ENCODE peak calls at places on chromosomes 13 and 19, in eight cellular contexts. I, H, D, U, F, P, Y and L are unnamed samples.

GRCh38 chr19:34712606-34713261 is 21.3 kb upstream of the ZNF181 start:
- DNase-seq in I (peak), H (no peak), D (peak), U (peak), F (peak), P (peak), Y (peak), L (peak)

GRCh38 chr19:54335164-54335563 is 3.8 kb downstream of the LILRA4 start:
- DNase-seq in I (no peak), H (no peak), D (no peak), U (no peak), F (no peak), P (no peak), Y (peak), L (no peak)

GRCh38 chr13:86572115-86572514 is 772.9 kb upstream of the SLITRK6 start:
- DNase-seq in I (peak), H (no peak), D (no peak), U (no peak), F (no peak), P (peak), Y (no peak), L (no peak)

GRCh38 chr13:40518481-40518882 is 148.0 kb downstream of the FOXO1 start:
- DNase-seq in I (peak), H (peak), D (no peak), U (no peak), F (no peak), P (no peak), Y (no peak), L (no peak)

GRCh38 chr13:52760078-52760477 is 20.5 kb upstream of the CNMD start:
- DNase-seq in I (no peak), H (no peak), D (no peak), U (no peak), F (no peak), P (no peak), Y (no peak), L (peak)

GRCh38 chr13:33186851-33187250 is 98.7 kb downstream of the STARD13 start:
- DNase-seq in I (no peak), H (no peak), D (no peak), U (no peak), F (no peak), P (peak), Y (peak), L (no peak)

GRCh38 chr13:80611310-80611709 is 270.4 kb upstream of the SPRY2 start:
- DNase-seq in I (no peak), H (no peak), D (no peak), U (no peak), F (no peak), P (no peak), Y (no peak), L (no peak)

GRCh38 chr13:59677966-59678814 is 485.5 kb downstream of the DIAPH3 start:
- DNase-seq in I (peak), H (no peak), D (no peak), U (peak), F (no peak), P (peak), Y (peak), L (no peak)

GRCh38 chr13:98571955-98572662 is 4.8 kb downstream of the STK24 start:
- DNase-seq in I (peak), H (no peak), D (no peak), U (no peak), F (no peak), P (peak), Y (no peak), L (no peak)

GRCh38 chr13:32883501-32883900 is 132.7 kb upstream of the KL start:
- DNase-seq in I (no peak), H (no peak), D (no peak), U (peak), F (no peak), P (peak), Y (no peak), L (peak)

GRCh38 chr19:49514151-49514550 is 1.7 kb downstream of the FCGRT start:
- DNase-seq in I (no peak), H (peak), D (no peak), U (no peak), F (no peak), P (no peak), Y (no peak), L (no peak)

GRCh38 chr13:91817250-91817649 is 418.8 kb downstream of the GPC5 start:
- DNase-seq in I (peak), H (no peak), D (no peak), U (no peak), F (no peak), P (peak), Y (no peak), L (no peak)

GRCh38 chr19:15210323-15210774 is 9.6 kb upstream of the NOTCH3 start:
- DNase-seq in I (peak), H (no peak), D (peak), U (no peak), F (no peak), P (peak), Y (no peak), L (no peak)

GRCh38 chr19:3983936-3984583 is 1.2 kb downstream of the EEF2 start:
- DNase-seq in I (peak), H (peak), D (peak), U (no peak), F (no peak), P (peak), Y (no peak), L (peak)
- H3K27ac ChIP-seq in I (peak), H (peak), D (peak), U (peak), F (peak), P (peak), Y (peak), L (peak)

DNA sequence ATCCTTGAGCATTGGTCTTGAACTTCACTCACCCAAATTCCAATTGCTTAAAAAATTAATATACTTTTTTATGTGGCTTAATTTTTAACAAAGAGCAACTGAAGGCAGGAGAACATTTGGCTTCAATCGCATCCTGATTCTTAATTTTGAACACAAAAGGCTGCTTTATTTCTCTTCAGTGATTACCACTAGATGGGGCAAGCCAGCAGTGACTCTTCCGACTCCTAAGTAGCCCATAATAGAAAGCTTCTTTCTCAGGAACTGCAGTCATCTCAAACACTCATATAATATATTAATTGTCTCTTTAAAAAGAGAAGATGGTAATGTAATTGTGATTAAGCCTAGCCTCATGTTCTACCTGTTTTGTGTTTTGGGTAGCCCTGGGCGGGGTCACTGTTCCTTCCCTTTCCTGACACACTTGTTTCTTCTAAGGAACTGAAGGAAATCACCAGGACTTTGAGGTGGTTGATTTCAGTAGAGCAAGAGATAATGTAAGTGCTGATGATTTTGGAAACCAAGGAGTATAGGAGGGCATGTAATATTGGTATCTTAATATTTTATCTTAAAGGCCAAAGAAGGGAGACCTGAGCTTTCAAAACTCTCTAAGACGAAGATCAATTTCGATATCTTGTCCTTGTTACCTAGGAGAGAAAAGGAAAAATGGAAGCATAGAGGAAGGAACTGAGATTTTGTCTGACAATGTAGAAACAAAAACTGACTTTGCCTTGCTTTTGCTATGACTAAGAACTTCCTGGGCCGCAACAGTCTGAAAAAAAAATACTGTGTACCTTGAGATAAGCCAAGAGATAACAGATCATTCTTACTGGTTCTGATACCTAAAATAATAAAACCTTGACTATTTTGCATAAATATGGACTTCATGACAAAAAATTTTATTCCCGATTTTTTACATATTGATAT is 73.1 kb downstream of the TNFSF13B start:
- DNase-seq in I (peak), H (no peak), D (no peak), U (peak), F (no peak), P (peak), Y (peak), L (no peak)
- H3K27ac ChIP-seq in I (no peak), H (no peak), D (no peak), U (no peak), F (no peak), P (no peak), Y (no peak), L (no peak)

GRCh38 chr19:11581740-11582139 is 4.3 kb upstream of the ACP5 start:
- DNase-seq in I (no peak), H (no peak), D (no peak), U (no peak), F (no peak), P (peak), Y (no peak), L (no peak)

GRCh38 chr19:11587973-11588631 is 9.2 kb upstream of the ZNF627 start:
- DNase-seq in I (no peak), H (no peak), D (no peak), U (no peak), F (no peak), P (no peak), Y (no peak), L (no peak)

DNA sequence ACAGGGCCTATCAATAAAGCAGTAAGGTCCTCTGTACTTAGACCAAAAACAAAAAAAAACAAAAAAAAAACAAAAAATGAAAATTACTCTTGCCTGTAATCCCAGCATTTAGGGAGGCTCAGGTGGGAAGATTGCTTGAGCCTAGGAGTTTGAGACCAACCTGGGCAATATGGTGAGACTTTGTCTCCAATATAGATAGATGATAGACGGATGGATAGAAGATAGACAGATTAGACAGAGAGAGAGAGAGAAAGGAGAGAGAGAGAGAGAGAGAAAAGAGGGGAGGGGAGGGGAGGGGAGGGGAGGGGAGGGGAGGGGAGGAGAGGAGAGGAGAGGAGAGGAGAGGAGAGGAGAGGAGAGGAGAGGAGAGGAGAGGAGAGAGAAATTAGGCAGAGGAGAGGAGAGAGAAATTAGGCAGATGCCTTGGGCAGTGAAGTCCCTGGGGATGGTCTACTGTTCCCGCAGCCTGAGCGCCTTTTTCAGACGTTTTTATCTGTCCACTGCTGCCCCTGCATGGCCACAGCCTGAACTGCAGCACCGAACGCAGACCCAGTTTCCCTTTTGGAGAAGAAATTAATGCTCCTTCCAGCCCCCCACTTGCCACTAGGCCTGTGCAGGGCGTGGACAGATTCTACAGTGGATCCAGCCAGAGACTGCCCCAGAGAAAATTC is 9.8 kb upstream of the ZNF627 start:
- DNase-seq in I (peak), H (peak), D (peak), U (peak), F (peak), P (peak), Y (peak), L (peak)
- H3K27ac ChIP-seq in I (no peak), H (no peak), D (no peak), U (no peak), F (no peak), P (no peak), Y (no peak), L (no peak)

GRCh38 chr13:77056382-77056781 is 29.4 kb upstream of the FBXL3 start:
- DNase-seq in I (no peak), H (no peak), D (no peak), U (no peak), F (no peak), P (no peak), Y (no peak), L (no peak)
- H3K27ac ChIP-seq in I (no peak), H (no peak), D (no peak), U (no peak), F (no peak), P (no peak), Y (no peak), L (peak)

GRCh38 chr19:30066781-30067759 is 125.0 kb downstream of the URI1 start:
- DNase-seq in I (no peak), H (no peak), D (no peak), U (no peak), F (no peak), P (no peak), Y (no peak), L (no peak)
- H3K27ac ChIP-seq in I (no peak), H (no peak), D (no peak), U (no peak), F (no peak), P (no peak), Y (no peak), L (no peak)